ENCODE peak calls at places on chromosomes 3 and 15, in seven cellular contexts. M is stimulated activated CD4-positive, alpha-beta T cell treated with anti-CD3 and anti-CD28 coated beads, Interleukin-15, amount 100 ng/mL, for 48 hours; X is spleen; Z is NCI-H748 treated with DMSO at 0.1 percent for 48 hours; B is T-cell; W is activated CD4-positive, CD25-positive, alpha-beta regulatory T cell; E is iPS-NIHi11. A is an unnamed sample.

GRCh38 chr15:89494006-89494405 is 2.4 kb downstream of the RHCG start:
- DNase-seq in E (no peak), M (no peak), X (peak), B (no peak), Z (no peak), W (no peak), A (no peak)

GRCh38 chr3:104941785-104942184 is 424.9 kb upstream of the ALCAM start:
- DNase-seq in E (no peak), X (no peak), Z (no peak), B (no peak), M (no peak), W (no peak), A (no peak)

GRCh38 chr15:60379466-60380274 is 18.1 kb downstream of the ANXA2 start:
- DNase-seq in M (no peak), W (no peak), E (no peak), Z (no peak), B (no peak), X (no peak), A (no peak)

GRCh38 chr3:21500834-21501233 is 250.2 kb downstream of the ZNF385D start:
- DNase-seq in Z (no peak), B (no peak), X (peak), M (no peak), E (no peak), W (no peak), A (no peak)

GRCh38 chr3:71955549-71956373 is 170.8 kb upstream of the PROK2 start:
- DNase-seq in M (no peak), E (peak), W (no peak), B (no peak), X (no peak), Z (peak), A (peak)

GRCh38 chr3:139427283-139428060 is 38.0 kb upstream of the COPB2 start:
- DNase-seq in M (no peak), B (no peak), W (no peak), X (no peak), Z (peak), E (peak), A (peak)

GRCh38 chr15:40982855-40983254 is 29.6 kb downstream of the CHAC1 start:
- DNase-seq in X (peak), Z (no peak), B (no peak), M (no peak), E (no peak), W (no peak), A (no peak)

GRCh38 chr3:81674690-81675089 is 86.8 kb downstream of the GBE1 start:
- DNase-seq in B (no peak), Z (no peak), E (no peak), W (no peak), M (no peak), X (no peak), A (no peak)

GRCh38 chr3:167731393-167731792 is 3.3 kb downstream of the PDCD10 start:
- DNase-seq in W (no peak), B (no peak), M (no peak), E (no peak), X (no peak), Z (no peak), A (no peak)

GRCh38 chr3:71581451-71581980 is 2.0 kb downstream of the FOXP1 start:
- DNase-seq in B (peak), X (peak), E (peak), W (peak), Z (no peak), M (no peak), A (peak)

GRCh38 chr15:71883447-71883846 is 73.1 kb downstream of the NR2E3 start:
- DNase-seq in B (no peak), W (no peak), E (no peak), M (no peak), X (no peak), Z (no peak), A (no peak)

GRCh38 chr3:31268868-31269267 is 263.9 kb upstream of the STT3B start:
- DNase-seq in B (no peak), X (no peak), Z (no peak), M (no peak), W (no peak), E (no peak), A (no peak)

GRCh38 chr3:108091498-108092259 is 848 bp upstream of the CD47 start:
- DNase-seq in W (peak), M (no peak), Z (peak), X (no peak), E (peak), B (peak), A (peak)

GRCh38 chr3:38646062-38646461 is 3.4 kb downstream of the SCN5A start:
- DNase-seq in E (no peak), X (peak), B (no peak), Z (no peak), M (no peak), W (no peak), A (no peak)

GRCh38 chr15:63186065-63186464 is 3.3 kb upstream of the RAB8B start:
- DNase-seq in W (no peak), B (no peak), E (no peak), M (no peak), Z (no peak), X (no peak), A (no peak)

GRCh38 chr3:99974989-99975388 is 139.3 kb downstream of the FILIP1L start:
- DNase-seq in W (no peak), B (no peak), M (no peak), E (no peak), X (no peak), Z (no peak), A (no peak)

GRCh38 chr3:126450219-126450618 is 25.5 kb downstream of the ZXDC start:
- DNase-seq in X (peak), W (no peak), Z (no peak), B (no peak), E (no peak), M (no peak), A (no peak)